ENCODE peak calls at places on chromosomes 16 and 17, in four cellular contexts. Z is SK-N-SH, T is esophagus muscularis mucosa, A is IMR-90. I is an unnamed sample.

GRCh38 chr17:55238931-55239297 is 25.8 kb upstream of the HLF start:
- DNase-seq in Z (peak; percentile 55), T (no peak), A (no peak), I (no peak)

GRCh38 chr16:24685539-24686432 is 43.7 kb upstream of the TNRC6A start:
- DNase-seq in Z (peak; percentile 78), T (no peak), A (peak; percentile 82), I (no peak)

GRCh38 chr17:69300222-69300621 is 26.7 kb downstream of the ABCA5 start:
- DNase-seq in Z (no peak), T (no peak), A (no peak), I (no peak)

GRCh38 chr16:19210175-19210924 is 42.3 kb downstream of the SYT17 start:
- DNase-seq in Z (no peak), T (no peak), A (peak; percentile 63), I (peak; percentile 82)

GRCh38 chr17:75013077-75013391 is 564 bp downstream of the MRPL58 start:
- DNase-seq in Z (no peak), T (no peak), A (no peak), I (no peak)

GRCh38 chr17:43568506-43569082 is 22.5 kb upstream of the ETV4 start:
- DNase-seq in Z (no peak), T (no peak), A (no peak), I (no peak)

GRCh38 chr16:50440991-50441390 is 72.2 kb upstream of the BRD7 start:
- DNase-seq in Z (no peak), T (no peak), A (no peak), I (no peak)

GRCh38 chr16:57536306-57537193 is at the start of gene CCDC102A:
- DNase-seq in Z (peak; percentile 86), T (no peak), A (no peak), I (peak; percentile 75)

GRCh38 chr16:77443834-77444460 is 9.1 kb upstream of the ADAMTS18 start:
- DNase-seq in Z (no peak), T (no peak), A (no peak), I (no peak)

GRCh38 chr17:81959362-81960129 is 1.4 kb downstream of the NOTUM start:
- DNase-seq in Z (peak; percentile 96), T (no peak), A (peak; percentile 24), I (peak; percentile 73)

GRCh38 chr17:75753514-75754377 is 11.2 kb downstream of the GALK1 start:
- DNase-seq in Z (peak; percentile 98), T (no peak), A (peak; percentile 56), I (peak; percentile 83)

GRCh38 chr16:57530104-57530522 is 6.3 kb downstream of the CCDC102A start:
- DNase-seq in Z (peak; percentile 30), T (no peak), A (peak; percentile 76), I (no peak)

GRCh38 chr17:44909681-44910144 is 5.6 kb downstream of the GFAP start:
- DNase-seq in Z (peak; percentile 46), T (no peak), A (peak; percentile 71), I (no peak)

GRCh38 chr17:50487213-50488096 is 8.8 kb downstream of the RSAD1 start:
- DNase-seq in Z (no peak), T (no peak), A (peak; percentile 12), I (no peak)

GRCh38 chr17:49359990-49360795 is 1.9 kb downstream of the ZNF652 start:
- DNase-seq in Z (no peak), T (no peak), A (no peak), I (no peak)

GRCh38 chr16:85028638-85029412 is 1.2 kb downstream of the KIAA0513 start:
- DNase-seq in Z (no peak), T (no peak), A (peak; percentile 47), I (peak; percentile 20)

GRCh38 chr16:79287424-79287917 is 313.1 kb downstream of the MAF start:
- DNase-seq in Z (no peak), T (no peak), A (no peak), I (no peak)

GRCh38 chr16:79284760-79285159 is 315.8 kb downstream of the MAF start:
- DNase-seq in Z (no peak), T (no peak), A (no peak), I (no peak)

GRCh38 chr16:79286646-79287423 is 313.7 kb downstream of the MAF start:
- DNase-seq in Z (no peak), T (no peak), A (no peak), I (peak; percentile 69)

GRCh38 chr16:79283578-79283977 is 317.0 kb downstream of the MAF start:
- DNase-seq in Z (no peak), T (no peak), A (no peak), I (no peak)

GRCh38 chr16:79288046-79288445 is 312.5 kb downstream of the MAF start:
- DNase-seq in Z (no peak), T (no peak), A (no peak), I (no peak)
- TF ChIP-seq CTCF in Z (no peak), T (no peak), A (no peak), I (no peak)

DNA sequence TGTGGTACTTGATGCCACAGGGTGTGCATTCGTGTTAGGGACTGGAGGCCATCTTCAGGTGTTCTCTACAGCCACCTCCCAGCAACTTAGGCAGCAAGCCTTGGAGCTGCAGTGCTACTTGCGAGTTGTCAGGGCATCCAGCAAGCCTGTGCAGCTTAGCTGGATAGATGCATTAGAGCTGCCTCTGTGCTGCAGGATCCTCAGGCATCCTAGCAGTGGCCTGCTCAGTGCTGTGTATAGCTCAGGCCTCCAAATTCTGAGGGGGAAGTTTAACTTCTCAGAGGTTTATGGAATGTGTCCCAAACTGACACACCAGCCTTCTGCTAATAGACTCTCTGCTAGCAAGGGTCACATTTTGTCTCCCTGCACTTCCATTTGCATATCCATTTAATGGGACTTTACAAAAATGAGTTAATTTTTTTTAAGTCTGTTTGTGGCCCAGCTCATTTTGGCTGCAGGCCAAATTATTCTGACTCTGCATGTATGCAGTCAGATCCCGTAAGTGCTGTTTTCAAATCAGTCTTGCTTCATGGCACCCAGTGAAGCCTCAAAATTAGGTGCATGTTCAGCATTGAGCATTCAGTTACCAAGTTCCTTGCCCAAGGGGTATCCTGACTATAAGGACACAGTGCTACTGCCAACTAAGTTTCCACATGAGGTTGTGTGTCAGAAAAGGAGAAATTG is 6.8 kb downstream of the GABARAPL2 start:
- DNase-seq in Z (no peak), T (no peak), A (no peak), I (no peak)
- H3K36me3 ChIP-seq in Z (peaks cover 48% of the 10 kb centered on the region), T (peaks cover 100% of the 10 kb centered on the region), A (peaks cover 74% of the 10 kb centered on the region), I (peaks cover 25% of the 10 kb centered on the region)

GRCh38 chr16:80004113-80004512 is 403.6 kb upstream of the MAF start:
- DNase-seq in Z (no peak), T (no peak), A (no peak), I (no peak)
- TF ChIP-seq CTCF in Z (no peak), T (no peak), A (no peak), I (no peak)

GRCh38 chr16:31877876-31878642 is 4.5 kb downstream of the ZNF267 start:
- DNase-seq in Z (no peak), T (no peak), A (no peak), I (no peak)

GRCh38 chr16:31879937-31880321 is 6.3 kb downstream of the ZNF267 start:
- DNase-seq in Z (no peak), T (no peak), A (no peak), I (no peak)

GRCh38 chr16:31874354-31875111 is 926 bp downstream of the ZNF267 start:
- DNase-seq in Z (peak; percentile 38), T (no peak), A (peak; percentile 55), I (peak; percentile 41)

GRCh38 chr16:31875112-31875803 is 1.7 kb downstream of the ZNF267 start:
- DNase-seq in Z (no peak), T (no peak), A (peak; percentile 19), I (no peak)

GRCh38 chr16:31876955-31877828 is 3.6 kb downstream of the ZNF267 start:
- DNase-seq in Z (no peak), T (no peak), A (peak; percentile 96), I (peak; percentile 61)
- H3K36me3 ChIP-seq in Z (peaks cover 20% of the 10 kb centered on the region), T (peaks cover 5% of the 10 kb centered on the region), A (peaks cover 10% of the 10 kb centered on the region), I (peaks cover 15% of the 10 kb centered on the region)

GRCh38 chr16:35447010-35447558 is 1987.7 kb downstream of the TP53TG3F start:
- DNase-seq in Z (no peak), T (no peak), A (no peak), I (no peak)
- TF ChIP-seq CTCF in Z (no peak), T (no peak), A (no peak), I (no peak)

DNA sequence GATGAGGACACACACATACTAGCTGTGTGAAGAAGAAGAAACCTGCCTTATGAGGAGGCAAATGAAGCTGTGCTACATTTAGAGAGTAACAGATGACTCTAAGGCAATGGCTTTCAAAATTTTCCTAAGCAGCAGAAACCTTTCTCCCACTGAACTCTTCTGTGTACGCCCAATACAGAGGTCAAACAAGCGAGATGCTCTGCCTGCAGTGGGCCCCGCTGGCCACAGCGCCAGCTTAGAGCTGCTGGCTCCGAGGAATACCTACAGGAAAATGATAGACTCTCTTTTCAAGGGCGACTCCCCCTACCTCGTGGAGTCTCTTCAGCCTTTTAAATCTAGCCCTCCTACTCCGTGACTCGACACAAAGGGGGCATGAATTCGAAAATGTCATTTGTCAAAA is 39.2 kb downstream of the GNA13 start:
- DNase-seq in Z (no peak), T (no peak), A (no peak), I (no peak)
- H3K36me3 ChIP-seq in Z (peaks cover 39% of the 10 kb centered on the region), T (peaks cover 7% of the 10 kb centered on the region), A (peaks cover 8% of the 10 kb centered on the region), I (peaks cover 2% of the 10 kb centered on the region)

I was measured in GM06990.